ENCODE peak calls at places on chromosomes 3 and 15, in six cellular contexts. One of them, this sample, is unnamed.

GRCh38 chr3:44926172-44926571 is 49.8 kb downstream of the ZDHHC3 start:
- DNase-seq in stimulated activated CD8-positive, alpha-beta memory T cell treated with anti-CD3 and anti-CD28 coated beads, Interleukin-2, amount 100 ng/mL, for 1 hour: no peak
- DNase-seq in MCF 10A: no peak
- DNase-seq in progenitor cell of endocrine pancreas: no peak
- DNase-seq in H7: peak; percentile 59
- DNase-seq in NCI-H82: no peak
- DNase-seq in this sample: peak; percentile 28

GRCh38 chr3:135581806-135582205 is 383.7 kb upstream of the PPP2R3A start:
- DNase-seq in stimulated activated CD8-positive, alpha-beta memory T cell treated with anti-CD3 and anti-CD28 coated beads, Interleukin-2, amount 100 ng/mL, for 1 hour: no peak
- DNase-seq in MCF 10A: no peak
- DNase-seq in progenitor cell of endocrine pancreas: no peak
- DNase-seq in H7: no peak
- DNase-seq in NCI-H82: no peak
- DNase-seq in this sample: no peak

GRCh38 chr3:107524214-107525100 is 1.7 kb downstream of the BBX start:
- DNase-seq in stimulated activated CD8-positive, alpha-beta memory T cell treated with anti-CD3 and anti-CD28 coated beads, Interleukin-2, amount 100 ng/mL, for 1 hour: peak; percentile 2
- DNase-seq in MCF 10A: peak; percentile 68
- DNase-seq in progenitor cell of endocrine pancreas: peak; percentile 26
- DNase-seq in H7: peak; percentile 58
- DNase-seq in NCI-H82: peak; percentile 44
- DNase-seq in this sample: peak; percentile 76

GRCh38 chr3:87309601-87310000 is 33.2 kb upstream of the POU1F1 start:
- DNase-seq in stimulated activated CD8-positive, alpha-beta memory T cell treated with anti-CD3 and anti-CD28 coated beads, Interleukin-2, amount 100 ng/mL, for 1 hour: no peak
- DNase-seq in MCF 10A: peak; percentile 55
- DNase-seq in progenitor cell of endocrine pancreas: no peak
- DNase-seq in H7: no peak
- DNase-seq in NCI-H82: no peak
- DNase-seq in this sample: no peak

GRCh38 chr15:25950014-25950413 is 86.9 kb upstream of the ATP10A start:
- DNase-seq in stimulated activated CD8-positive, alpha-beta memory T cell treated with anti-CD3 and anti-CD28 coated beads, Interleukin-2, amount 100 ng/mL, for 1 hour: no peak
- DNase-seq in MCF 10A: no peak
- DNase-seq in progenitor cell of endocrine pancreas: no peak
- DNase-seq in H7: no peak
- DNase-seq in NCI-H82: no peak
- DNase-seq in this sample: no peak

GRCh38 chr15:92502930-92503329 is 109.2 kb downstream of the ST8SIA2 start:
- DNase-seq in stimulated activated CD8-positive, alpha-beta memory T cell treated with anti-CD3 and anti-CD28 coated beads, Interleukin-2, amount 100 ng/mL, for 1 hour: no peak
- DNase-seq in MCF 10A: no peak
- DNase-seq in progenitor cell of endocrine pancreas: no peak
- DNase-seq in H7: no peak
- DNase-seq in NCI-H82: no peak
- DNase-seq in this sample: no peak

GRCh38 chr15:30882861-30883433 is 20.8 kb upstream of the FAN1 start:
- DNase-seq in stimulated activated CD8-positive, alpha-beta memory T cell treated with anti-CD3 and anti-CD28 coated beads, Interleukin-2, amount 100 ng/mL, for 1 hour: no peak
- DNase-seq in MCF 10A: no peak
- DNase-seq in progenitor cell of endocrine pancreas: no peak
- DNase-seq in H7: no peak
- DNase-seq in NCI-H82: no peak
- DNase-seq in this sample: no peak

GRCh38 chr3:90016492-90017065 is 909.2 kb downstream of the EPHA3 start:
- DNase-seq in stimulated activated CD8-positive, alpha-beta memory T cell treated with anti-CD3 and anti-CD28 coated beads, Interleukin-2, amount 100 ng/mL, for 1 hour: no peak
- DNase-seq in MCF 10A: no peak
- DNase-seq in progenitor cell of endocrine pancreas: no peak
- DNase-seq in H7: no peak
- DNase-seq in NCI-H82: no peak
- DNase-seq in this sample: no peak

GRCh38 chr3:172892158-172892557 is 141.6 kb downstream of the ECT2 start:
- DNase-seq in stimulated activated CD8-positive, alpha-beta memory T cell treated with anti-CD3 and anti-CD28 coated beads, Interleukin-2, amount 100 ng/mL, for 1 hour: no peak
- DNase-seq in MCF 10A: peak; percentile 62
- DNase-seq in progenitor cell of endocrine pancreas: no peak
- DNase-seq in H7: no peak
- DNase-seq in NCI-H82: no peak
- DNase-seq in this sample: no peak

GRCh38 chr3:20853890-20854289 is 667.9 kb upstream of the SGO1 start:
- DNase-seq in stimulated activated CD8-positive, alpha-beta memory T cell treated with anti-CD3 and anti-CD28 coated beads, Interleukin-2, amount 100 ng/mL, for 1 hour: no peak
- DNase-seq in MCF 10A: no peak
- DNase-seq in progenitor cell of endocrine pancreas: no peak
- DNase-seq in H7: no peak
- DNase-seq in NCI-H82: no peak
- DNase-seq in this sample: no peak

GRCh38 chr3:121436074-121436473 is 109.7 kb downstream of the POLQ start:
- DNase-seq in stimulated activated CD8-positive, alpha-beta memory T cell treated with anti-CD3 and anti-CD28 coated beads, Interleukin-2, amount 100 ng/mL, for 1 hour: no peak
- DNase-seq in MCF 10A: no peak
- DNase-seq in progenitor cell of endocrine pancreas: no peak
- DNase-seq in H7: no peak
- DNase-seq in NCI-H82: no peak
- DNase-seq in this sample: no peak

GRCh38 chr3:175511219-175511780 is 652.2 kb downstream of the NAALADL2 start:
- DNase-seq in stimulated activated CD8-positive, alpha-beta memory T cell treated with anti-CD3 and anti-CD28 coated beads, Interleukin-2, amount 100 ng/mL, for 1 hour: no peak
- DNase-seq in MCF 10A: no peak
- DNase-seq in progenitor cell of endocrine pancreas: no peak
- DNase-seq in H7: no peak
- DNase-seq in NCI-H82: no peak
- DNase-seq in this sample: no peak

GRCh38 chr15:69813881-69814280 is 283.8 kb downstream of the TLE3 start:
- DNase-seq in stimulated activated CD8-positive, alpha-beta memory T cell treated with anti-CD3 and anti-CD28 coated beads, Interleukin-2, amount 100 ng/mL, for 1 hour: no peak
- DNase-seq in MCF 10A: peak; percentile 43
- DNase-seq in progenitor cell of endocrine pancreas: no peak
- DNase-seq in H7: no peak
- DNase-seq in NCI-H82: no peak
- DNase-seq in this sample: no peak

GRCh38 chr3:47578119-47578630 is 490 bp downstream of the CSPG5 start:
- DNase-seq in stimulated activated CD8-positive, alpha-beta memory T cell treated with anti-CD3 and anti-CD28 coated beads, Interleukin-2, amount 100 ng/mL, for 1 hour: no peak
- DNase-seq in MCF 10A: no peak
- DNase-seq in progenitor cell of endocrine pancreas: peak; percentile 17
- DNase-seq in H7: peak; percentile 96
- DNase-seq in NCI-H82: peak; percentile 78
- DNase-seq in this sample: peak; percentile 59

GRCh38 chr3:118171236-118171852 is 863.3 kb downstream of the IGSF11 start:
- DNase-seq in stimulated activated CD8-positive, alpha-beta memory T cell treated with anti-CD3 and anti-CD28 coated beads, Interleukin-2, amount 100 ng/mL, for 1 hour: no peak
- DNase-seq in MCF 10A: no peak
- DNase-seq in progenitor cell of endocrine pancreas: no peak
- DNase-seq in H7: no peak
- DNase-seq in NCI-H82: no peak
- DNase-seq in this sample: no peak

GRCh38 chr3:46845397-46845859 is 17.8 kb downstream of the MYL3 start:
- DNase-seq in stimulated activated CD8-positive, alpha-beta memory T cell treated with anti-CD3 and anti-CD28 coated beads, Interleukin-2, amount 100 ng/mL, for 1 hour: no peak
- DNase-seq in MCF 10A: peak; percentile 28
- DNase-seq in progenitor cell of endocrine pancreas: no peak
- DNase-seq in H7: peak; percentile 87
- DNase-seq in NCI-H82: no peak
- DNase-seq in this sample: peak; percentile 53

GRCh38 chr15:99410477-99410876 is 155.3 kb upstream of the MEF2A start:
- DNase-seq in stimulated activated CD8-positive, alpha-beta memory T cell treated with anti-CD3 and anti-CD28 coated beads, Interleukin-2, amount 100 ng/mL, for 1 hour: no peak
- DNase-seq in MCF 10A: no peak
- DNase-seq in progenitor cell of endocrine pancreas: no peak
- DNase-seq in H7: peak; percentile 30
- DNase-seq in NCI-H82: no peak
- DNase-seq in this sample: no peak

This sample was measured in neural progenitor cell.